ENCODE peak calls at places on chromosomes 13 and 19, in four cellular contexts. G is heart left ventricle, V is esophagus squamous epithelium, Z is tibial nerve. F is an unnamed sample.
A peak's percentile ranks its signal among the peaks of the same experiment; 100 is the strongest.

GRCh38 chr19:5147971-5148793 is 179.3 kb downstream of the KDM4B start:
- DNase-seq in V (no peak), Z (peak; percentile 24), G (no peak), F (no peak)

GRCh38 chr19:31350033-31350692 is 927 bp upstream of the TSHZ3 start:
- DNase-seq in Z (no peak), V (no peak), G (peak; percentile 60), F (no peak)

GRCh38 chr19:6608950-6609349 is 18.0 kb upstream of the CD70 start:
- DNase-seq in G (no peak), Z (no peak), V (no peak), F (no peak)

GRCh38 chr13:113656831-113657671 is 947 bp downstream of the ATP4B start:
- DNase-seq in Z (no peak), V (no peak), G (peak; percentile 4), F (no peak)

GRCh38 chr13:106795847-106796246 is 227.9 kb upstream of the ARGLU1 start:
- DNase-seq in G (no peak), V (no peak), Z (no peak), F (no peak)

GRCh38 chr19:4034048-4035017 is 26.8 kb downstream of the PIAS4 start:
- DNase-seq in G (no peak), V (no peak), Z (no peak), F (no peak)

GRCh38 chr13:113155982-113156655 is 2.3 kb upstream of the PROZ start:
- DNase-seq in G (no peak), Z (no peak), V (no peak), F (no peak)

GRCh38 chr13:110012102-110012739 is 225.8 kb upstream of the IRS2 start:
- DNase-seq in V (no peak), Z (no peak), G (no peak), F (no peak)

GRCh38 chr19:34962945-34963530 is 991 bp downstream of the ZNF792 start:
- DNase-seq in G (no peak), V (no peak), Z (no peak), F (no peak)

GRCh38 chr19:13053761-13054604 is 48.7 kb downstream of the LYL1 start:
- DNase-seq in Z (peak; percentile 83), G (peak; percentile 93), V (no peak), F (no peak)

GRCh38 chr19:19531951-19532805 is 3.5 kb downstream of the YJEFN3 start:
- DNase-seq in Z (peak; percentile 89), V (no peak), G (peak; percentile 75), F (peak; percentile 87)

GRCh38 chr13:30869491-30869890 is 36.6 kb upstream of the MEDAG start:
- DNase-seq in G (no peak), Z (no peak), V (no peak), F (no peak)

GRCh38 chr19:39057615-39058014 is 25.3 kb upstream of the FBXO27 start:
- DNase-seq in Z (no peak), G (no peak), V (no peak), F (no peak)

GRCh38 chr13:72437458-72437857 is 290.0 kb downstream of the MZT1 start:
- DNase-seq in G (no peak), V (no peak), Z (no peak), F (no peak)

GRCh38 chr19:5447700-5448311 is 7.4 kb upstream of the ZNRF4 start:
- DNase-seq in Z (no peak), V (no peak), G (no peak), F (no peak)

GRCh38 chr13:47964863-47965262 is 36.2 kb downstream of the SUCLA2 start:
- DNase-seq in G (no peak), V (no peak), Z (no peak), F (no peak)

GRCh38 chr13:79711631-79712030 is 230.7 kb downstream of the NDFIP2 start:
- DNase-seq in V (no peak), Z (no peak), G (no peak), F (no peak)

GRCh38 chr19:6402834-6403608 is 10.1 kb upstream of the GTF2F1 start:
- DNase-seq in Z (no peak), V (no peak), G (no peak), F (no peak)

GRCh38 chr19:56176881-56177280 is 1.1 kb downstream of the GALP start:
- DNase-seq in G (no peak), Z (no peak), V (no peak), F (no peak)

GRCh38 chr13:20825476-20825875 is 51.7 kb upstream of the EEF1AKMT1 start:
- DNase-seq in G (no peak), V (no peak), Z (no peak), F (no peak)

GRCh38 chr13:20824762-20825161 is 51.0 kb upstream of the EEF1AKMT1 start:
- DNase-seq in Z (no peak), V (no peak), G (no peak), F (no peak)

GRCh38 chr13:20822406-20822805 is 48.6 kb upstream of the EEF1AKMT1 start:
- DNase-seq in Z (no peak), V (no peak), G (no peak), F (no peak)

GRCh38 chr13:20826301-20826700 is 52.5 kb upstream of the EEF1AKMT1 start:
- DNase-seq in G (no peak), Z (no peak), V (no peak), F (no peak)

GRCh38 chr13:20823071-20823470 is 49.3 kb upstream of the EEF1AKMT1 start:
- DNase-seq in G (no peak), V (no peak), Z (no peak), F (no peak)
- H3K4me1 ChIP-seq in G (no peaks in the 10 kb centered on the region), V (no peaks in the 10 kb centered on the region), Z (peaks cover 2% of the 10 kb centered on the region), F (no peaks in the 10 kb centered on the region)

GRCh38 chr13:43782686-43783085 is 4.1 kb downstream of the ENOX1 start:
- DNase-seq in G (no peak), Z (no peak), V (no peak), F (no peak)
- H3K27me3 ChIP-seq in G (no peaks in the 10 kb centered on the region), Z (no peaks in the 10 kb centered on the region), V (no peaks in the 10 kb centered on the region), F (no peaks in the 10 kb centered on the region)

GRCh38 chr13:24214528-24214927 is 54.0 kb downstream of the SPATA13 start:
- DNase-seq in G (no peak), Z (no peak), V (no peak), F (no peak)

GRCh38 chr13:24212254-24212653 is 51.7 kb downstream of the SPATA13 start:
- DNase-seq in G (no peak), Z (no peak), V (no peak), F (no peak)

GRCh38 chr13:24215007-24215633 is 54.6 kb downstream of the SPATA13 start:
- DNase-seq in Z (no peak), G (no peak), V (no peak), F (no peak)

GRCh38 chr13:24212674-24213073 is 52.2 kb downstream of the SPATA13 start:
- DNase-seq in G (no peak), Z (no peak), V (no peak), F (no peak)

DNA sequence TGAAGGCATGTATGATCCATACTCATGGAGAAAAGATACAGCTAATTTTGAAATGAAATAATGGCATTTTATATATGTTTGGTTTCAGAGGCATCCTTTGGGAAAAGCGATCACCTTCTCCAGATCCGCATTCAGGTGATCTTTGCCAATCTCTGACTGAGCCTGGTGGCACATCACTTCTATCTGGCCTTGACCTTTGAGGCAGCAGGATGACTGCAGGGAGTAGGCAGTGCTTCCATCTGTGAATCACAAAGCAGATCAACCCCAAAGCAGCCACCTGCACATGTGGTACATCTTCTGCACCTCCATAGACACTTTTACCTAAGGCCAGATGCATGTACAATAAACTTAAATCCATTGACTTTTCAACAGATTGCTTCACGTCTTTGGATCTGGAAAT is 53.4 kb downstream of the SPATA13 start:
- DNase-seq in G (no peak), V (no peak), Z (no peak), F (no peak)
- H3K4me1 ChIP-seq in G (peaks cover 15% of the 10 kb centered on the region), V (peaks cover 22% of the 10 kb centered on the region), Z (peaks cover 50% of the 10 kb centered on the region), F (no peaks in the 10 kb centered on the region)

DNA sequence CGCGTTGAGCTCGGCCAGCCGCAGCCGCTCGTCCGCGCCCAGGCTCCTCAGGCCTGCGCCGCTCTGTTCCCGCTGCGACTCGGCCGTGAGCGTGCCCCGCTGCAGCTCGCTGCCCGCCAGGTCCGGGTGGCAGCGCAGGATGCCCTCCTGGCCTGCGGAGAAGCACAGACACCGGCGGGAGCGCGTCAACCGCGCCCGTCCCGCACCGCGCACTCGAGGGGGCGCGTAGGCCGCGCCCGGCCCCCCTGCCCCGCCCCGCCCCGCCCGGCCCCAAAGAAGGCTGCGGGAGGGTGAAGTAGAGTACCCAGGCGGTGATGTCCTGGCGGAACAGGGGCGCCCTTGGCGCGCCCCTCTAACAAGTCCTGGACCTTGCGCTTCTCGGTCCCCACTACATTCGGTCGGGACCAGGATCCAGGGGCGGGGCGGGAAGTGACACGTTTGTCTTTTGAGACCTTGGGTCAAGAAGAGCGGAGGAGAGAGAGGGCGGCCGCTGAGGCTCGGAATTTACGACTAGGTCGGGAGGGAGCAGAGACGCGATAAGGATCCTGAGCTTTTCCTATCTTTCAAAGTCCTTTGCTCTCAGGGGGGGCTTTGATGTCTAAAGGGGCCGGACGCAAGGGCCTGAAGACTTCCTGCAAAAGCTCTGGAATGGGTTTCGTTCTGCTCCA is 9.3 kb upstream of the CDX2 start:
- DNase-seq in V (no peak), Z (no peak), G (no peak), F (no peak)
- H3K27me3 ChIP-seq in V (peaks cover 42% of the 10 kb centered on the region), Z (peaks cover 4% of the 10 kb centered on the region), G (peaks cover 77% of the 10 kb centered on the region), F (peaks cover 20% of the 10 kb centered on the region)

GRCh38 chr19:44753932-44754742 is 5.6 kb downstream of the BCL3 start:
- DNase-seq in G (peak; percentile 97), Z (peak; percentile 89), V (peak; percentile 79), F (peak; percentile 82)
- H3K4me1 ChIP-seq in G (peaks cover 75% of the 10 kb centered on the region), Z (peaks cover 99% of the 10 kb centered on the region), V (peaks cover 79% of the 10 kb centered on the region), F (peaks cover 60% of the 10 kb centered on the region)